ENCODE peak calls at places on chromosome 4, in five cellular contexts. S is heart left ventricle, X is tibial artery, R is stomach, Q is psoas muscle. N is an unnamed sample. For H3K27me3, the result is how much of the 10 kb centered on the place peaks cover.

GRCh38 chr4:5959221-5959982 is 58.8 kb downstream of the C4orf50 start:
- DNase-seq in R (peak), X (no peak), Q (no peak), S (no peak), N (no peak)

GRCh38 chr4:8050180-8050554 is 108.4 kb downstream of the ABLIM2 start:
- DNase-seq in R (no peak), X (no peak), S (no peak), Q (no peak), N (no peak)

GRCh38 chr4:74219241-74219640 is 61.3 kb downstream of the MTHFD2L start:
- DNase-seq in S (no peak), Q (no peak), R (no peak), X (no peak), N (no peak)

GRCh38 chr4:58075724-58076123 is 965.5 kb upstream of the IGFBP7 start:
- DNase-seq in S (no peak), Q (no peak), X (no peak), R (no peak), N (no peak)

GRCh38 chr4:60296381-60296780 is 903.7 kb upstream of the ADGRL3 start:
- DNase-seq in R (no peak), S (no peak), X (no peak), Q (no peak), N (no peak)

GRCh38 chr4:154807042-154807630 is 26.1 kb downstream of the RBM46 start:
- DNase-seq in X (no peak), R (no peak), S (no peak), Q (no peak), N (no peak)

GRCh38 chr4:38577482-38577881 is 86.5 kb upstream of the KLF3 start:
- DNase-seq in R (no peak), S (no peak), X (no peak), Q (no peak), N (no peak)

GRCh38 chr4:88643932-88644331 is 51.7 kb downstream of the HERC3 start:
- DNase-seq in R (no peak), S (no peak), X (no peak), Q (no peak), N (no peak)

GRCh38 chr4:58776627-58777026 is 1666.4 kb upstream of the IGFBP7 start:
- DNase-seq in S (no peak), X (no peak), Q (no peak), R (no peak), N (no peak)

GRCh38 chr4:72314869-72315268 is 254.2 kb downstream of the ADAMTS3 start:
- DNase-seq in S (no peak), R (no peak), X (no peak), Q (no peak), N (no peak)

GRCh38 chr4:87188063-87188462 is 32.4 kb downstream of the KLHL8 start:
- DNase-seq in X (no peak), R (no peak), S (no peak), Q (no peak), N (no peak)

GRCh38 chr4:15714616-15715015 is 11.8 kb downstream of the BST1 start:
- DNase-seq in X (no peak), S (peak), Q (no peak), R (no peak), N (no peak)

DNA sequence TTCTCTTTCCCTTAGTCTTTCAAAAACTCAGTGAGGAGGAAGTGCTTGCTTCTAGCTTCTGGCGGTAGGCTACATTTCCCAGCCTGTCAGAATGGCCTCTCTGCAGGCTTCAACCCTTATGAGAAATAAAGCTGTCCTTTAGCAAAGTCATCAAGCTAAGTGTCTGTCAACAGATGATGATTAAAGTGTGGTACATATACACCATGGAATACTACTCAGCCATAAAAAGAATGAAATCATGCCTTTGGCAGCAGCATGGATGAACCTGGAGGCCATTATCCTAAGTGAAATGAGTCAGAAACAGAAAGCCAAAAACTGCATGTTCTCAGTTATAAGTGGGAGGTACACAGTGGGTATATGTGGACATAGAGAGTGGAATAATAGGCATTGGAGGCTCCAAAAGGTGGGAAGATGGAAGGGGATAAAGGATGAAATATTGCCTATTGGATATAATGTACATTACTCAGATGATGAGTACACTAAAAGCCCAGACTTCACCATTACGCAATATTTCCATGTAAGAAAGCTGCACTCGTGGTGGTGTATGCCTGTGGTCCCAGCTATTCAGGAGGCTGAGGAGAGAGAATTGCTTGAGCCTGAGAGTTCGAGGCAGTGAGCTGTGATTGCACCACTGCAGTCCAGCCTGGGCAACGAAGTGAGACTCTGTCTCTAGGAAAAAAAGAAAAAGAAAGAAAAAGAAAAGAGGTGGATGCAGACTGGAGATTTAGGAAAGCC is 7.9 kb downstream of the TRIM2 start:
- DNase-seq in R (no peak), Q (no peak), S (no peak), X (no peak), N (no peak)
- H3K27ac ChIP-seq in R (no peak), Q (no peak), S (no peak), X (no peak), N (no peak)

GRCh38 chr4:178296669-178297068 is 854.4 kb upstream of the AGA start:
- DNase-seq in R (no peak), S (no peak), X (no peak), Q (no peak), N (no peak)
- TF ChIP-seq CTCF in R (no peak), S (no peak), X (no peak), Q (no peak), N (no peak)

GRCh38 chr4:1562371-1562770 is 121.7 kb downstream of the FAM53A start:
- DNase-seq in R (no peak), S (no peak), Q (no peak), X (no peak), N (no peak)
- H3K27me3 ChIP-seq in R (half or more), S (under half), Q (under half), X (half or more), N (under half)

GRCh38 chr4:82900335-82901128 is at the start of gene THAP9:
- DNase-seq in R (peak), X (peak), Q (peak), S (peak), N (peak)

GRCh38 chr4:82900016-82900334 is 560 bp upstream of the THAP9 start:
- DNase-seq in S (no peak), Q (no peak), X (no peak), R (no peak), N (peak)

GRCh38 chr4:82896755-82897154 is 3.8 kb upstream of the THAP9 start:
- DNase-seq in X (no peak), R (no peak), Q (no peak), S (no peak), N (no peak)

GRCh38 chr4:82899339-82899738 is 1.2 kb upstream of the THAP9 start:
- DNase-seq in X (no peak), R (no peak), S (no peak), Q (no peak), N (no peak)

DNA sequence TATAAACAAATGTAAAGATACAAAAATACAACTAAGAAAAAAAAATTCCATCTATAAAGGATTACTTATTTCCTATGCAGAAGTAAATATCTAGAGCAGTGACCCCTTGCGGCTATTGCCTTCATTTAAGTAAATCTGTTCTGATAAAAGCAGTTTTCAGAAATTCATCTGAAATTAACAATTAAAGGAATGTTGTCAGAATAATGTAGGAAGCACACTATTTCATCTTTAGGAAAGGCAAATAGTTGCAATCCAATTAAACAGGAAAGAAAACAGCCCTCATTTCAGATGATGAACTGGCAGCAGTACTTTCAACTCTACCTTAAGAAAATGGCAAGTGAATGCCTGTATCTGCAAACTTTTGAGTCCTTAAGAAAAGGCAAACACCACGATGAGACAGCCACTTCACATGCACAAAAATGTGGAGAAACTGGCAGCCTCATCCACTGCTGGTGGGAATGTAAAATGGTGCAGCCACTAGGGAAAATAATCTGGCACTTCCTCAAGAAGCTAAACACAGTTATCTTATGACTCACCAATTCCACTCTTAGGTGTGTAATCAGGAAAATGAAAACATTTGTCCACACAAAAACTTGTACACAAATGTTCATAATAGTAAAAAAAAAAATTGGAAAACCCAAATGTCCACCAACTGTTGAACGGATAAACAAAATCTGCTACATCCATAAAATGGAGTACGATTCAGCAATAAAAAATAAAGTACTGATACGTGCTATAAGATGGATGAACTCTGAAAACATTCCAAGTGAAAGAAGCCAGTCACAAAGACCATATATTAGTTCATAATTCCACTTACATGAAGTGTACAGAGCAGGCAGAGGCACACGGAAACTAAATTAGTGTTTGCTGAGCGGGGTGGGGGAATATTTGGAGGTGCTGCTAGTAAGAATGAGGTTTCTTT is 2.0 kb upstream of the THAP9 start:
- DNase-seq in R (peak), S (no peak), Q (no peak), X (peak), N (no peak)
- H3K27ac ChIP-seq in R (peak), S (peak), Q (peak), X (peak), N (peak)

GRCh38 chr4:165096776-165097175 is 15.9 kb downstream of the TMEM192 start:
- DNase-seq in Q (no peak), R (no peak), X (no peak), S (no peak), N (no peak)
- TF ChIP-seq CTCF in Q (peak), R (peak), X (no peak), S (peak), N (peak)

GRCh38 chr4:159382875-159383568 is 280.1 kb downstream of the RAPGEF2 start:
- DNase-seq in R (no peak), S (no peak), X (no peak), Q (no peak), N (no peak)
- H3K27me3 ChIP-seq in R (under half), S (under half), X (under half), Q (under half), N (under half)

DNA sequence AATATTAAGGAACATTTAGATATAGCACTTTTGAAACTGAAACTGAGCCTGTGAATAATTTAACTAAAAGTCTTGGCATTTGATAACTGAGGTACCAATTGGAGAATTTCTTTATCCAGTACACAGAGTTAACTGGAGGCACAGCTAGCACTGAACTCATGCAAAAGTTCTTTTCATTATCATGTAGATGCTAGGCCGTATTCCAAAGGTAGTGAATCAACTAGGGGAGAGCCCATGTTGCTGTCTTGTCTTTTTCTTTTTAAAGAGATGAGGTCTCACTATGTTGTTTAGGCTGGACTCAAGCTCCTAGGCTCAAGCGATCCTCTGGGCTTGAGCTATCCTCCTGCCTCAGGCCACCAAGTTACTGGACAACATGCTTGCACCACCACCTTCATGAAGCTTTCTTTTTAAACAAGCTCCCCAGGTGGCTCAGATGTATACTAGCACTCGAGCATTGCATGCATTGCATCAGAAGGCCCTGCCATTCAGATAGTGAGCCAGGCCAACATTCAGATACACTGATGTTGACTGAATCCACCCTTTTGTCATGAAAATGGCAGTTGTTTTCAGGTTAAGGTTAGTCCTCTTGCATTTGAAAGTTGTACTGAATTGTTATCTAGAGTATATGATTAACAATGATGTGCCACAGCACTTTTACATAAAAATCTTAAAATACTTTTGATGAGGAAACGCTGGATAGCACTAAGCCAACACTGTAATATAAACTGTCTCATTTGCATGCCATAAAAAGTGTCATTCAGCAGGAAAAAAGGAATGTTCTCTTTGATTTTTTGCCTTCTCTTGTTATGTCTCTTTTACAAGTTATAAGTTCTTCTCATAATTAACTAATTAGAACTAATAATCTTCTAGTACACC is 76.6 kb downstream of the FNIP2 start:
- DNase-seq in R (no peak), Q (no peak), X (no peak), S (no peak), N (no peak)
- H3K27ac ChIP-seq in R (no peak), Q (no peak), X (no peak), S (no peak), N (no peak)